ENCODE peak calls at places on chromosomes 4 and X, in seven cellular contexts. B, X, Z, M, I, O and L are unnamed samples.

GRCh38 chr4:20832821-20833220 is 132.6 kb downstream of the PACRGL start:
- DNase-seq in B (no peak), X (peak; percentile 0), Z (no peak), M (no peak), I (no peak), O (no peak), L (peak; percentile 75)

GRCh38 chrX:151750511-151750910 is 16.0 kb downstream of the CNGA2 start:
- DNase-seq in B (no peak), X (no peak), Z (no peak), M (no peak), I (no peak), O (no peak), L (no peak)

GRCh38 chr4:40550900-40551546 is 78.6 kb downstream of the RBM47 start:
- DNase-seq in B (no peak), X (peak; percentile 52), Z (no peak), M (peak; percentile 64), I (no peak), O (no peak), L (peak; percentile 45)

GRCh38 chrX:13898603-13899002 is 81.7 kb upstream of the GPM6B start:
- DNase-seq in B (no peak), X (peak; percentile 71), Z (no peak), M (no peak), I (no peak), O (no peak), L (no peak)

GRCh38 chr4:175622887-175623286 is 189.2 kb downstream of the GPM6A start:
- DNase-seq in B (no peak), X (no peak), Z (no peak), M (peak; percentile 23), I (no peak), O (no peak), L (no peak)

GRCh38 chrX:109826954-109827708 is 94.1 kb upstream of the ACSL4 start:
- DNase-seq in B (no peak), X (peak; percentile 89), Z (no peak), M (peak; percentile 68), I (peak; percentile 78), O (no peak), L (peak; percentile 89)

GRCh38 chrX:555589-556220 is 74.9 kb upstream of the SHOX start:
- DNase-seq in B (peak; percentile 37), X (no peak), Z (no peak), M (no peak), I (no peak), O (no peak), L (no peak)

GRCh38 chrX:50375481-50376267 is 95.0 kb downstream of the DGKK start:
- DNase-seq in B (no peak), X (no peak), Z (no peak), M (no peak), I (no peak), O (no peak), L (no peak)

GRCh38 chr4:1492636-1493539 is 86.6 kb upstream of the NKX1-1 start:
- DNase-seq in B (peak; percentile 39), X (no peak), Z (no peak), M (no peak), I (no peak), O (no peak), L (no peak)

GRCh38 chrX:97968376-97969104 is 1084.8 kb downstream of the RPA4 start:
- DNase-seq in B (no peak), X (no peak), Z (peak; percentile 45), M (no peak), I (no peak), O (no peak), L (no peak)

GRCh38 chr4:80926446-80926845 is 104.1 kb upstream of the BMP3 start:
- DNase-seq in B (no peak), X (peak; percentile 30), Z (no peak), M (no peak), I (peak; percentile 71), O (no peak), L (no peak)

GRCh38 chrX:78123190-78123589 is 16.3 kb downstream of the TAF9B start:
- DNase-seq in B (no peak), X (peak; percentile 63), Z (no peak), M (no peak), I (no peak), O (no peak), L (no peak)

GRCh38 chr4:7788193-7788592 is 151.5 kb downstream of the AFAP1 start:
- DNase-seq in B (no peak), X (no peak), Z (no peak), M (no peak), I (no peak), O (no peak), L (no peak)

DNA sequence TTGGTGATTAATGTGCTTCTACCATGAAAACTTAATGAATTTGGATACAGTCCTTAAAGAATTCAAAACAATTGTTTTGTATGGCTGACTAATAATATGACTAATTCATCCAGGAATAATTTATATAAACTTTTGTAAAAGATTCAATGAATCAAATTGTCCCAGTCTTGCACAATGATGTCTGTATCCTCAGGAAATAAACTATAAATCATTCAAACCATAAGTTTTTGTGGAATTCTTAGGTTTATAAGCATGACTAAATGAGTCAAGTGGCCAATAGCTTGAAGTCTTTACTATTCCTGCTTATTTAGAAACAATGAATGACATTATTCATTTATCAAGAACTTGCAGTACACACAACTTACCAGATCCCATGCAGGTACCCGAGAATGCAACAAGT is 935.0 kb upstream of the INTU start:
- DNase-seq in B (no peak), X (peak; percentile 84), Z (no peak), M (no peak), I (no peak), O (no peak), L (no peak)
- H2AK5ac ChIP-seq in B (no peak overlapping the region), X (no peak overlapping the region), Z (no peak overlapping the region), M (no peak overlapping the region), I (no peak overlapping the region), O (no peak overlapping the region), L (no peak overlapping the region)

GRCh38 chr4:3679071-3679825 is 86.9 kb upstream of the ADRA2C start:
- DNase-seq in B (no peak), X (no peak), Z (peak; percentile 18), M (no peak), I (no peak), O (no peak), L (no peak)
- H2AK5ac ChIP-seq in B (no peak overlapping the region), X (no peak overlapping the region), Z (no peak overlapping the region), M (no peak overlapping the region), I (no peak overlapping the region), O (peak overlapping the region; percentile 70), L (no peak overlapping the region)

GRCh38 chr4:142923619-142924018 is 77.5 kb upstream of the INPP4B start:
- DNase-seq in B (no peak), X (no peak), Z (no peak), M (no peak), I (no peak), O (no peak), L (no peak)
- H2AK5ac ChIP-seq in B (no peak overlapping the region), X (no peak overlapping the region), Z (no peak overlapping the region), M (no peak overlapping the region), I (no peak overlapping the region), O (no peak overlapping the region), L (no peak overlapping the region)

DNA sequence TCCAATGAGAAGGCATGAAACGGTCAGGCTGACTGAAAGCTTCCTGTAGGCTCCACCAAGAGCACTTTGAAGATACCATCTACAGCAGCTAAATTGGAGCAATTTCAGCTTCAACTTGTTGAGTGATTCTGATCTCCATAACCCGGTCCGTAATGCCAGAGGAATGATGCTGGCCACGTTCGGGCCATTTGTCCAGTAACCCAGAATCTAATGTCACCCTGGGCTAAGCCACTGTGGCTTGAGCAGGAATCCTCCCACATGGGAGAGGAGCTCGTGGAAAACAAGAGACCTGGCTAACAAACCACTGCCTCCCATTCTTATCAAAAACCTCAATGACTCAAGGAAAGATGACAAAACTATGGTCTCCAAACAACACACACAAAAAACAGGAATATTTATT is 14.2 kb upstream of the TCEAL4 start:
- DNase-seq in B (no peak), X (no peak), Z (no peak), M (no peak), I (peak; percentile 63), O (no peak), L (no peak)
- H2AK5ac ChIP-seq in B (no peak overlapping the region), X (no peak overlapping the region), Z (no peak overlapping the region), M (no peak overlapping the region), I (no peak overlapping the region), O (no peak overlapping the region), L (no peak overlapping the region)

GRCh38 chr4:161647757-161648156 is 516.0 kb downstream of the FSTL5 start:
- DNase-seq in B (no peak), X (no peak), Z (peak; percentile 35), M (no peak), I (no peak), O (no peak), L (no peak)
- H2AK5ac ChIP-seq in B (no peak overlapping the region), X (no peak overlapping the region), Z (no peak overlapping the region), M (no peak overlapping the region), I (no peak overlapping the region), O (no peak overlapping the region), L (no peak overlapping the region)